ENCODE peak calls at places on chromosomes 13 and 19, in five cellular contexts. D is adrenal gland, Y is keratinocyte, O is cardiac fibroblast, C is H9. P is an unnamed sample.
A peak's percentile ranks its signal among the peaks of the same experiment; 100 is the strongest.

GRCh38 chr19:33397536-33398360 is 24.2 kb downstream of the CEBPG start:
- DNase-seq in O (no peak), Y (no peak), C (peak; percentile 68), D (no peak), P (peak; percentile 35)

GRCh38 chr19:16888629-16889371 is at the start of gene F2RL3:
- DNase-seq in Y (no peak), O (peak; percentile 46), D (peak; percentile 60), C (no peak), P (no peak)

GRCh38 chr19:16285769-16286564 is 38.7 kb upstream of the KLF2 start:
- DNase-seq in O (no peak), Y (no peak), C (no peak), D (no peak), P (no peak)

GRCh38 chr13:106548064-106548696 is 12.7 kb upstream of the EFNB2 start:
- DNase-seq in D (no peak), Y (no peak), O (no peak), C (no peak), P (no peak)

GRCh38 chr13:99352351-99353271 is 45.4 kb upstream of the GPR183 start:
- DNase-seq in C (no peak), D (no peak), O (no peak), Y (no peak), P (no peak)

GRCh38 chr13:71316964-71317363 is 550.0 kb downstream of the DACH1 start:
- DNase-seq in C (no peak), O (no peak), D (no peak), Y (no peak), P (no peak)

GRCh38 chr19:5145521-5146511 is 176.9 kb downstream of the KDM4B start:
- DNase-seq in O (no peak), D (no peak), C (no peak), Y (no peak), P (no peak)

GRCh38 chr19:11204943-11205349 is 7.6 kb upstream of the KANK2 start:
- DNase-seq in D (peak; percentile 72), O (peak; percentile 53), Y (no peak), C (no peak), P (no peak)

GRCh38 chr13:45393941-45394570 is 24.1 kb downstream of the SLC25A30 start:
- DNase-seq in O (peak; percentile 71), Y (no peak), C (peak; percentile 72), D (peak; percentile 65), P (no peak)

GRCh38 chr13:51856998-51857397 is 4.8 kb upstream of the CCDC70 start:
- DNase-seq in C (no peak), Y (no peak), O (no peak), D (no peak), P (no peak)

GRCh38 chr13:98454389-98454881 is 122.5 kb downstream of the STK24 start:
- DNase-seq in Y (no peak), C (no peak), D (peak; percentile 48), O (peak; percentile 91), P (no peak)

GRCh38 chr13:47594833-47595232 is 406.2 kb downstream of the SUCLA2 start:
- DNase-seq in C (peak; percentile 40), Y (no peak), D (no peak), O (peak; percentile 11), P (no peak)
- TF ChIP-seq CTCF in C (peak; percentile 52), Y (peak; percentile 38), D (no peak), O (no peak), P (peak; percentile 20)

GRCh38 chr13:27203186-27203585 is 31.6 kb upstream of the USP12 start:
- DNase-seq in O (no peak), Y (no peak), C (no peak), D (no peak), P (no peak)

GRCh38 chr13:27200413-27201066 is 28.9 kb upstream of the USP12 start:
- DNase-seq in Y (no peak), O (no peak), C (no peak), D (no peak), P (no peak)

GRCh38 chr13:27199691-27200090 is 28.1 kb upstream of the USP12 start:
- DNase-seq in D (no peak), C (no peak), O (no peak), Y (no peak), P (no peak)

GRCh38 chr13:27201661-27202060 is 30.1 kb upstream of the USP12 start:
- DNase-seq in Y (no peak), C (no peak), O (no peak), D (no peak), P (no peak)

GRCh38 chr13:27203854-27204253 is 32.2 kb upstream of the USP12 start:
- DNase-seq in Y (no peak), D (peak; percentile 18), C (no peak), O (peak; percentile 41), P (no peak)
- TF ChIP-seq CTCF in Y (peak; percentile 31), D (no peak), C (no peak), O (peak; percentile 23), P (no peak)

DNA sequence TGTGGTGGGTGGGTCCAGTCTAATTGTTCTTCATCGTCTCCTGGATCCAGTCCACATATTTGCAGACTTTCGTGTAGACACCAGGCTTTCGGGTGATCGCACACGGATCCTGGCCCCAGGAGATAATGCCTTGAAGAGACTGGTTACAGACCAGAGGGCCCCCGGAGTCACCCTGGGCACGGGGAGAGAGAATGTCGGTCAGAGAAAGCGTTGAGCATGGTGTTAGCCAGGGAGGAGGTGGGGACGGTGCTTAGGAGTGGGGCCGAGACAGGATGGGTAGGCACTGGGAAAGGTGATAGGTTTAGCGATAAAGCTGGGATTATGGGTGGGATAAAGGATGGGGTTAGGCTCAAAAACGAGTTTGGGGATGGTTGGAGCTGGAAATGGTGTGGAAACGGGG is 3.0 kb upstream of the KLK10 start:
- DNase-seq in O (no peak), C (no peak), D (no peak), Y (no peak), P (no peak)
- TF ChIP-seq CTCF in O (no peak), C (no peak), D (no peak), Y (no peak), P (no peak)

DNA sequence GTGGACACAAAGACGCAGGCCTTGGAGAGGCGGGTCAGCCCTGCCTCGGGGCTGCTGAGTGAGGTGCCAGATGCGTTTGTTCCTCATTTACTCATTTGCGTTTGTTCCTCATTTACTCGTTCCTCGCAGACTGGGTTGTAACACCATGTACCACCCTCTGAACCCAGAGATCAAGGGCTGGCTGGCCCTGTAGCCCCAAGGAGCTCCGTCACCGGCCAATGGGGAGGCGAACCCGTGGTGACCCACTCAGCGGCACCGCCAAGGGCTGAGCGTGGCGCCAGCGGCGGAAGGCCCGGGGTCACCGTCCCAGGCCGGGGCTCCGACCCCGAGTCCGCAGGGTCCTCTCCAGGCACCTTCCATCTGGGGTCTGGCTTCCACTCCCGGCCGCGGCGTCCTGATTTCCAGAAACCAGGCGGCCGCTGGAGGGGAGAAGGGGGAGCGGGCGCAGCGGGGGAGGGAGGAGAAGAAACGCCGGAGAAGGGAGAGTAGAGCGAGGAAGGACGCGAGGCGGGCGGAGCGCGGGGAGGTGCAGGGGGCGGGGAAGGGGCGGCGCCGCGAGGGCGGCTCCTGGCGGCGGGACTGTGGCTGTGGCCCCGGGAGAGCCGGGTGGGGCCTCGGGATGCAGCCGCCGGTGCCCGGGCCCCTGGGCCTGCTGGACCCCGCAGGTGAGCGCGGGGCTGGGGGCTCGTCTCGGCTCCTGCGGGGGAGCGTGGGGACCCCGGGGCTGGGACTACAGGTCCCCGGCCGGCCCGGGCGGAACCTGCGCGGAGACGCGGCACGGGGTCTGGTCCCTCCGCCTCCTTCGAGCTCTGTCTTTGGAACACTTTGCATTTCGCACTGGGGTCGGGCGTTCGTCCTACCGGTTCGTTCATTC is at the start of gene TMEM255B:
- DNase-seq in C (peak; percentile 89), Y (no peak), D (peak; percentile 83), O (peak; percentile 72), P (peak; percentile 73)
- TF ChIP-seq CTCF in C (peak; percentile 60), Y (no peak), D (no peak), O (no peak), P (peak; percentile 56)

GRCh38 chr13:48334534-48335127 is 31.1 kb downstream of the RB1 start:
- DNase-seq in O (peak; percentile 62), C (no peak), Y (peak; percentile 1), D (no peak), P (no peak)
- TF ChIP-seq CTCF in O (peak; percentile 48), C (peak; percentile 74), Y (peak; percentile 45), D (peak; percentile 28), P (peak; percentile 68)

GRCh38 chr19:35513975-35514809 is 743 bp upstream of the DMKN start:
- DNase-seq in C (peak; percentile 61), O (peak; percentile 87), Y (no peak), D (no peak), P (no peak)
- TF ChIP-seq CTCF in C (peak; percentile 47), O (no peak), Y (peak; percentile 22), D (no peak), P (no peak)

GRCh38 chr13:22738357-22738756 is 442.4 kb upstream of the SGCG start:
- DNase-seq in C (no peak), O (no peak), Y (no peak), D (no peak), P (no peak)

GRCh38 chr13:22736768-22737092 is 444.0 kb upstream of the SGCG start:
- DNase-seq in Y (no peak), D (no peak), C (no peak), O (no peak), P (no peak)

GRCh38 chr13:22744688-22745452 is 435.9 kb upstream of the SGCG start:
- DNase-seq in Y (no peak), D (no peak), C (peak; percentile 36), O (no peak), P (no peak)

GRCh38 chr13:22736084-22736767 is 444.6 kb upstream of the SGCG start:
- DNase-seq in O (no peak), Y (no peak), D (no peak), C (peak; percentile 44), P (no peak)

GRCh38 chr13:22740264-22740663 is 440.5 kb upstream of the SGCG start:
- DNase-seq in O (no peak), Y (no peak), C (no peak), D (no peak), P (no peak)
- TF ChIP-seq CTCF in O (no peak), Y (no peak), C (peak; percentile 78), D (peak; percentile 14), P (peak; percentile 45)

GRCh38 chr13:24539500-24540165 is 27.1 kb upstream of the PARP4 start:
- DNase-seq in C (no peak), Y (no peak), O (no peak), D (no peak), P (no peak)

GRCh38 chr13:24541127-24541475 is 28.5 kb upstream of the PARP4 start:
- DNase-seq in O (no peak), Y (no peak), C (no peak), D (no peak), P (no peak)

GRCh38 chr13:24540236-24541126 is 27.9 kb upstream of the PARP4 start:
- DNase-seq in C (peak; percentile 82), O (peak; percentile 26), D (peak; percentile 19), Y (no peak), P (peak; percentile 20)
- TF ChIP-seq CTCF in C (peak; percentile 79), O (peak; percentile 24), D (no peak), Y (peak; percentile 12), P (peak; percentile 33)

DNA sequence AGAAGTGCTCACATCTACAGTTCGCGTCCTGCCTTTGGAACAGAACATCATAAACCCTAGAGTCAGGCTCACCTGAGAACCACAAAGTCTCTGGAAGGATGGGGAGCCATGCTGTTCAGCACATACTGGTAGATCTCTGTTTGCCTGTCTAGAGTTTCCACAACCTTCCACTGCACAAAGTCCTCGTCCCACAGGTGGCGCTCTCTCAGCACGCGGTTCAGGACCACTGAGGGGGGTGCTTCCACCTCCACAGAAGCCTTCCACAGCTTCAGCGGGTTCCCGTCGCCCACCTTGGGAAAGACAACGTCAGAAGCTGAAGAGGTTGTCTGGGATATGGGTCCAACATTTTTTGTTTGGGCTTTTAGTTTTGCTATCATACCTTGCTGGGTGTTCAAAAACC is 93.6 kb downstream of the KL start:
- DNase-seq in D (no peak), Y (no peak), C (peak; percentile 52), O (no peak), P (no peak)
- TF ChIP-seq CTCF in D (no peak), Y (peak; percentile 24), C (peak; percentile 67), O (peak; percentile 40), P (peak; percentile 20)